ENCODE peak calls at places on chromosomes 11 and 22, in four cellular contexts. P is ovary, Q is tibial nerve, H is IMR-90. U is an unnamed sample. For H3K36me3, the result is how much of the 10 kb centered on the place peaks cover.

GRCh38 chr11:61140416-61140815 is 20.8 kb downstream of the VPS37C start:
- DNase-seq in H (no peak), P (no peak), Q (no peak), U (no peak)

GRCh38 chr11:38553033-38553432 is 1955.0 kb upstream of the RAG2 start:
- DNase-seq in H (no peak), P (no peak), Q (no peak), U (no peak)

GRCh38 chr11:86978756-86979608 is 23.8 kb upstream of the FZD4 start:
- DNase-seq in P (no peak), Q (no peak), H (peak), U (no peak)

GRCh38 chr11:17366491-17366890 is 14.9 kb downstream of the NCR3LG1 start:
- DNase-seq in Q (no peak), P (no peak), H (no peak), U (no peak)

GRCh38 chr11:84501750-84502149 is 1125.4 kb downstream of the DLG2 start:
- DNase-seq in H (no peak), Q (no peak), P (no peak), U (no peak)

GRCh38 chr11:62048101-62048500 is 75.7 kb upstream of the INCENP start:
- DNase-seq in Q (no peak), P (no peak), H (no peak), U (no peak)

GRCh38 chr11:63564056-63564784 is 1.0 kb upstream of the PLAAT2 start:
- DNase-seq in H (no peak), Q (no peak), P (no peak), U (no peak)

GRCh38 chr22:26416670-26417270 is 12.3 kb upstream of the ASPHD2 start:
- DNase-seq in P (no peak), Q (no peak), H (peak), U (no peak)

GRCh38 chr11:6755953-6756347 is 15.8 kb downstream of the OR2AG2 start:
- DNase-seq in Q (no peak), P (no peak), H (no peak), U (no peak)

GRCh38 chr11:46285594-46286033 is 8.2 kb downstream of the CREB3L1 start:
- DNase-seq in P (no peak), Q (no peak), H (peak), U (no peak)

GRCh38 chr22:36156119-36156514 is 4.4 kb downstream of the APOL3 start:
- DNase-seq in P (no peak), H (no peak), Q (no peak), U (no peak)

GRCh38 chr11:114181195-114181594 is 115.0 kb upstream of the NNMT start:
- DNase-seq in H (no peak), P (peak), Q (no peak), U (no peak)

GRCh38 chr22:41687901-41688364 is 734 bp downstream of the SNU13 start:
- DNase-seq in P (peak), Q (no peak), H (peak), U (peak)

GRCh38 chr22:38871360-38872171 is 450 bp downstream of the CBX6 start:
- DNase-seq in Q (no peak), P (peak), H (no peak), U (peak)

GRCh38 chr11:75853971-75854370 is 39.0 kb downstream of the UVRAG start:
- DNase-seq in Q (no peak), P (no peak), H (no peak), U (no peak)
- H3K36me3 ChIP-seq in Q (under half), P (under half), H (under half), U (under half)

GRCh38 chr22:46082633-46083032 is 67.7 kb upstream of the PPARA start:
- DNase-seq in Q (no peak), H (no peak), P (no peak), U (peak)

GRCh38 chr22:46081831-46082210 is 68.5 kb upstream of the PPARA start:
- DNase-seq in H (no peak), Q (peak), P (no peak), U (peak)

GRCh38 chr22:46079093-46079860 is 71.0 kb upstream of the PPARA start:
- DNase-seq in P (no peak), H (no peak), Q (peak), U (peak)

GRCh38 chr22:46079861-46080821 is 70.2 kb upstream of the PPARA start:
- DNase-seq in P (no peak), Q (peak), H (no peak), U (peak)

DNA sequence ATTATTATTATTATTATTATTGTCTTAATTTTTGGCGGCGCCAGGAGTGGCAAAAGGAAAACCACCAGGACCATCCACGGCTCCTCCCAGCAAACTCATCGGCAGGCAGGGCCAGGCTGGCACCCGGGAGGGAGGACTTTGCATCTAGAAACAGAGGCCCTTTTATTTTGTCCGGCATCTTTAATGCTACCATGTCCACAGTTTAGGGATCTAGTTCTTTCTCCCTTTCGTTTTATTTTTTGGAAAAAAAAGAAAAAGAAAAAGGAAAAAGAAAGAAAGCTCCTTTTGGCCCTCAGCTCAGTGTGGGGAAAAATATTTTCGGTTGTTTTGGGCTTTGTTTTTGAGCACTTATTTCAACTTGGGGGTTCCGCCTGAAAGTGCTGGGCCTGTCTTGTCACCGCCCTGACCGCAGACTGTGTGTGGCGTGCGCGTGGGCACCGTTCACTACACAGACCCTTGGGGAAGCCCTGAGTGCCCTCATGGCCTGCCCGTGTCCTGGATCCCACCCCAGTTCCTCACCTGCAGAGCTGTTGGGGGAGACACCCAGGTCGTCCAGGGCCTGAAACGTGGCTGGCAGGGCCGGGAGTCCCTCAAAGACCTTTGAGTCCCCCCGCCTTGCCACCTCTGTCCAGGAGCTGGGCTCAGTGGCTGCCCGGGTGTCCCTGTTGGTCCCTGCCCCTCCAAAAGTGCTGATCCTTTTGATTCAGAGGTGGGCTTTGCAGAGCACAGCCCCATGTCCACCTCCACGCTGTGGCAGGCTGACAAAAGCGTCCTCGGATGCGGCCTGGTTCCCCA is 69.1 kb upstream of the PPARA start:
- DNase-seq in Q (peak), P (no peak), H (no peak), U (peak)
- TF ChIP-seq POLR2A in Q (no peak), P (no peak), H (no peak), U (no peak)

GRCh38 chr11:1281974-1282365 is 27.5 kb downstream of the TOLLIP start:
- DNase-seq in Q (no peak), H (no peak), P (no peak), U (no peak)

GRCh38 chr11:1280116-1281035 is 29.1 kb downstream of the TOLLIP start:
- DNase-seq in H (no peak), P (no peak), Q (no peak), U (no peak)

GRCh38 chr11:1279674-1280055 is 29.8 kb downstream of the TOLLIP start:
- DNase-seq in P (no peak), H (no peak), Q (no peak), U (no peak)

GRCh38 chr11:1283091-1283511 is 26.3 kb downstream of the TOLLIP start:
- DNase-seq in H (no peak), P (no peak), Q (no peak), U (no peak)

DNA sequence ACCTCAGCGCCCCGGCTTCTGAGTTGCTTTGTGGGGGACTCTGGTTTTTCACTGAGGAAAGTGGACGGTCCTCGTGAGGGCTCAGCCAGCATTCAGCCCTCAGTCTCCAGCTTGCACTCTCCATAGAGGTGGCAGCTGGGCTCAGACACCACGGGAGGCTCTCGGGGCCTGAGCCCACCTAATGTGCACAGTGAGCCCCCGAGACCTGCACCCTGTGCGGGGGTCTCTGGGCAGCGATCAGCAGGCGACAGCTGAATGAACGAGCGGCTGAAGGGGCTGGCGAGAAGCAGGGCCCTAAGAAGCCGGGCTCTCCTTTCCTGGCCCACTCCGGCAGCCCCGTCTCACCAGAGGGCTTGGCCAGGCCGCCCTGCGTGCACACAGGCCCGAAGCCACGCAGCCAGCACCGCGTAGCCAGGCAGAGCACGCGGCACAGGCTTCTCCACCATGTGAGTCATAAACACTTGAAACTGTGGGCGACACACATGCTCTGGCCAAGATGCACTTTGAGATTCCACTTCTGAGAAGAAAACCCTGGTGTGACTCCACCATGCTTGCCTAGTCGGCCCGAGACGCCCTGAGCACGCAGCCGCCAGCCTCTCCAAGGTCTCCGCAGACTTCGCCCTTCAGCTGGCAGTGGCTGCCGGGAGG is 28.0 kb downstream of the TOLLIP start:
- DNase-seq in P (no peak), H (no peak), Q (no peak), U (no peak)
- H3K4me3 ChIP-seq in P (no peak), H (no peak), Q (no peak), U (no peak)

DNA sequence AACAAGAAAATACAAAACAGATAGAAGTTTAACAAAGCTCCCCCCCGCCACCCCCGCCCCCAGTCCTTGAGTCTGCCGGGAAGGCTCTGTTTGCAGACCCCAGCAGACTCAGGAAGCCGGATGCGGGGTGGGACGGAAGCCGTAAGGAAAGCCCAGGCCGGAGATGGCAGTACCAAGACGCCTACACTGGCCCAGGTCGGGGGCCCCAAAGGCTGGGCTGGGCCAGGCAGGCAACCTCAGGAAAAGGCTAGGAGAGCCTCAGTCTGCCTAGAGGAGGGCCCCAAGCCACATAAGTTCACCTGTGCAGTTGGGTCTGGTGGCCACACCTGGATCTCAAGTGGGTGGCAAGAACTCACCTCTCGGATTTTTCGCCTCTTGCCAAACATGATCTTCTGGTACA is 4.0 kb upstream of the GAL3ST1 start:
- DNase-seq in P (no peak), H (no peak), Q (no peak), U (no peak)
- H3K36me3 ChIP-seq in P (under half), H (half or more), Q (under half), U (under half)

GRCh38 chr11:47864910-47865309 is 16.8 kb upstream of the NUP160 start:
- DNase-seq in H (no peak), P (no peak), Q (no peak), U (no peak)
- TF ChIP-seq POLR2A in H (no peak), P (no peak), Q (no peak), U (no peak)

GRCh38 chr11:12236744-12237101 is 126.3 kb downstream of the MICAL2 start:
- DNase-seq in Q (no peak), H (no peak), P (no peak), U (no peak)

GRCh38 chr11:12237381-12237784 is 127.0 kb downstream of the MICAL2 start:
- DNase-seq in P (no peak), H (no peak), Q (no peak), U (peak)

GRCh38 chr11:12235549-12235944 is 125.2 kb downstream of the MICAL2 start:
- DNase-seq in P (no peak), Q (no peak), H (peak), U (peak)

GRCh38 chr11:12235080-12235479 is 124.7 kb downstream of the MICAL2 start:
- DNase-seq in H (no peak), Q (no peak), P (no peak), U (no peak)

DNA sequence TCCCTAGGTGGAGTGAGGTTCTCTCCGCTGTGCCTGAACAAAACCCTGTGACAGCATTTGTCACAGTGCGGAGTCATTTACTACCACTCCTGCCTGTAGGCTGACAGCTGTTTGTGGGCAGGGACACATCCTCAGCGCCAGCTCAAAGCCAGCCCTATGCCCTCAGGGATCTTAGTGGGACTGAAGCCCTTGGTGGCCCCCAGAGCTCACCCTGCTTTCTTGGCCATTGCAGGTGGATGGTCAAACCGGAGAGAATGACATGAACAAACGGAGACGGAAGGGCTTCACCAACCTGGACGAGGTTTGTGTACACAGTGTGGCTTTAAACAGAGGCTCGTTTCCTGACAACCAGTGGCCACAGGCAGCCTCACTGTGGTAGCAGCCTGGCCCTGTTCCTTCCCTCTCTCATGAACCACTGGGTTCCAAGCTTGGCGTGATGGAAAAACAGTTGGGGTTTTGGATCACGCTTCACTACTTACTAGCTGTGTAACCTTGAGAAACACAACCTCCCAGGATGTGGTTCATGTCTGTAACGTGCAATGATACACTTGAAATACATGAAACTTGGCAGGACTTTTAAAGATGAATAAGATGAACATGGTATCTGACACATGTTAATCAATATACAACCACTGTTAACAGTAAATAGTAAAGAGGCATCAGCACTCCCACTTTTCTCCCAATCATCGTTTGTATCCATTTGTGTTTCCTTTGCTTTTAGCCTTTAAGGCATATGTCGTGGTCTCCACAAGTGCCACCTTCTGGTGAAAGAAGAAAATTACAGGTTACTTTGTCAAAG is 125.8 kb downstream of the MICAL2 start:
- DNase-seq in Q (no peak), P (peak), H (peak), U (peak)
- H3K4me3 ChIP-seq in Q (no peak), P (no peak), H (no peak), U (no peak)

DNA sequence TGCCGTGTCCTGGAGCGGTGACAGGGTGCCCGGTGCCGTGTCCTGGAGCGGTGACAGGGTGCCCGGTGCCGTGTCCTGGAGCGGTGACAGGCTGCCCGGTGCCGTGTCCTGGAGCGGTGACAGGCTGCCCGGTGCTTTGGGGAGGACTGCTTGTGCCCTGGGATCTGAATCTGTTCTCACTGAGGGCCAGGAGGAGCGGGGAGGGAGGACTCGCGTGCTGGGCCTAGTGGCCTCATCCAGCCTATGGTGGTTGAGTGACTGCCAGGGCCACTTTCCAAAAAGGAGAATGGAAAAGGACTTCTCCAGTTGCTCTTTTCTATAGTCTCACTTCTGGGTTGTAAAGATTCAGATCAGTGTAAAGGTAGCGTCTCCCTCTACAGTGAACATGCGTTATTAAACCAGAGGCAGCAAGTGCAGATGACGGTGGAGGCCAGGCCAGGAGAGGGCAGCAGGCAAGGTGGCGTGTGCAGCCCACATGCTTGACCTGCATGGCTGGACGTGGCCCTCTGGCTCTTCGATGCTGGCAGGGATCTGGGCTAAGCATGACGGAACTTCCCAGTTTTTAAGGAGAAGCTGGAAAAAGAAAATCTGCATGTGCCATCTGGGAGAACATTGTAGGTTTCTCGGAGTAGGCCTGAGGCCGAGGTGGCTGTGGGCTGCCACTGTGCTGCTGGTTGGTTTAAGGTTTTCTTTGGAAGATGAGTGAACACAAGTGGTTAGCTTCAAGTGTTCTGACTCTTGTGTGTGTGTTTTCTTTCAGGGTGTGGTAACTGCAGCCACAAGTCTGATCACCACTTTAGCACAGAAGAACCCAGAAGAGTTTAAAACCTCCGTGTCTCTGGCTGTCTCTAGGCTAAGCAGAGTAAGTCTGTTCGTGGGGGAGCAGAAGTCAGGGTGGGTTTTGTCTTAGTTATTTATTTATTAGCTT is 55.0 kb downstream of the AP2A2 start:
- DNase-seq in H (no peak), Q (peak), P (no peak), U (peak)
- H3K36me3 ChIP-seq in H (half or more), Q (under half), P (under half), U (under half)

U was measured in testis.